ENCODE peak calls at places on chromosomes 3 and 15, in eight cellular contexts. N, R, A, X, L, G, J and E are unnamed samples.

GRCh38 chr15:68305420-68305871 is 27.9 kb downstream of the FEM1B start:
- DNase-seq in N (no peak), A (no peak), L (no peak), J (peak; percentile 26), G (no peak), X (no peak), R (no peak), E (no peak)

GRCh38 chr15:92938387-92938786 is 38.3 kb downstream of the CHD2 start:
- DNase-seq in R (no peak), L (no peak), J (no peak), G (no peak), A (no peak), X (no peak), N (no peak), E (no peak)

GRCh38 chr15:77499087-77499765 is 78.5 kb downstream of the HMG20A start:
- DNase-seq in J (no peak), R (no peak), X (no peak), G (no peak), N (peak; percentile 42), L (no peak), A (peak; percentile 26), E (no peak)

GRCh38 chr3:30306896-30307295 is 299.5 kb upstream of the TGFBR2 start:
- DNase-seq in R (no peak), L (no peak), J (no peak), N (no peak), X (no peak), A (no peak), G (no peak), E (no peak)

GRCh38 chr15:64070965-64071851 is 22.4 kb downstream of the CIAO2A start:
- DNase-seq in L (no peak), G (no peak), R (peak; percentile 94), X (peak; percentile 89), A (peak; percentile 88), J (peak; percentile 88), N (peak; percentile 78), E (peak; percentile 87)

GRCh38 chr15:79849789-79850188 is 47.0 kb downstream of the MTHFS start:
- DNase-seq in X (peak; percentile 56), A (peak; percentile 52), N (peak; percentile 38), L (peak; percentile 49), G (no peak), J (peak; percentile 43), R (peak; percentile 56), E (peak; percentile 46)

GRCh38 chr3:126208618-126209256 is 28.4 kb upstream of the ALDH1L1 start:
- DNase-seq in G (no peak), N (peak; percentile 95), R (peak; percentile 95), J (peak; percentile 95), L (no peak), X (peak; percentile 97), A (peak; percentile 89), E (peak; percentile 96)

GRCh38 chr3:12833226-12834161 is 7.9 kb downstream of the RPL32 start:
- DNase-seq in L (no peak), G (no peak), A (no peak), J (no peak), N (no peak), X (no peak), R (no peak), E (no peak)

GRCh38 chr3:188900421-188900941 is 271.3 kb upstream of the TPRG1 start:
- DNase-seq in N (peak; percentile 88), X (peak; percentile 94), A (peak; percentile 84), G (no peak), L (no peak), J (peak; percentile 79), R (peak; percentile 75), E (peak; percentile 64)

GRCh38 chr3:124281453-124282316 is 289.8 kb upstream of the ROPN1 start:
- DNase-seq in J (peak; percentile 61), G (no peak), N (peak; percentile 60), X (peak; percentile 65), L (peak; percentile 14), A (peak; percentile 55), R (peak; percentile 57), E (no peak)

GRCh38 chr3:118736107-118736506 is 298.5 kb downstream of the IGSF11 start:
- DNase-seq in L (no peak), N (no peak), X (no peak), J (no peak), R (no peak), A (no peak), G (no peak), E (no peak)

GRCh38 chr3:193857996-193858395 is 265.0 kb downstream of the OPA1 start:
- DNase-seq in G (no peak), J (peak; percentile 45), L (no peak), N (peak; percentile 98), A (peak; percentile 89), X (no peak), R (peak; percentile 99), E (no peak)

GRCh38 chr15:98438907-98439306 is 209.4 kb upstream of the IGF1R start:
- DNase-seq in N (no peak), J (no peak), G (no peak), L (no peak), A (no peak), R (no peak), X (no peak), E (no peak)

GRCh38 chr3:13052191-13052590 is 21.0 kb downstream of the IQSEC1 start:
- DNase-seq in A (no peak), R (no peak), G (no peak), N (no peak), X (no peak), J (no peak), L (no peak), E (no peak)

GRCh38 chr3:156010829-156011228 is 109.5 kb upstream of the KCNAB1 start:
- DNase-seq in L (peak; percentile 24), G (no peak), N (peak; percentile 7), X (peak; percentile 15), J (peak; percentile 15), A (no peak), R (no peak), E (no peak)

GRCh38 chr3:111236833-111237713 is 165.5 kb downstream of the NECTIN3 start:
- DNase-seq in J (peak; percentile 87), G (no peak), N (peak; percentile 82), A (peak; percentile 52), L (no peak), X (peak; percentile 39), R (peak; percentile 42), E (no peak)

GRCh38 chr3:120855665-120856437 is 52.2 kb upstream of the STXBP5L start:
- DNase-seq in X (peak; percentile 23), J (peak; percentile 39), A (peak; percentile 74), N (peak; percentile 17), L (no peak), G (no peak), R (peak; percentile 39), E (no peak)

GRCh38 chr3:522888-523287 is 326.3 kb downstream of the CHL1 start:
- DNase-seq in J (no peak), X (no peak), L (no peak), G (no peak), A (no peak), R (no peak), N (no peak), E (no peak)

GRCh38 chr3:127671523-127672428 is 976 bp upstream of the ABTB1 start:
- DNase-seq in G (no peak), X (peak; percentile 21), A (no peak), L (peak; percentile 38), J (no peak), R (no peak), N (no peak), E (no peak)

GRCh38 chr3:14467723-14468620 is 65.6 kb downstream of the SLC6A6 start:
- DNase-seq in G (peak; percentile 13), J (peak; percentile 47), N (peak; percentile 42), X (peak; percentile 47), R (no peak), A (peak; percentile 46), L (peak; percentile 47), E (no peak)

GRCh38 chr15:66644815-66645345 is 57.2 kb upstream of the SMAD6 start:
- DNase-seq in X (peak; percentile 46), G (no peak), R (peak; percentile 69), J (no peak), N (peak; percentile 47), L (no peak), A (peak; percentile 69), E (no peak)

GRCh38 chr3:172098698-172099494 is 59.5 kb downstream of the FNDC3B start:
- DNase-seq in N (no peak), L (no peak), J (no peak), X (no peak), R (no peak), G (no peak), A (no peak), E (peak; percentile 32)

GRCh38 chr15:77347197-77347596 is 72.7 kb downstream of the PEAK1 start:
- DNase-seq in A (no peak), G (no peak), J (no peak), R (peak; percentile 22), L (no peak), X (no peak), N (no peak), E (no peak)

GRCh38 chr3:170278632-170279031 is 56.4 kb downstream of the PRKCI start:
- DNase-seq in J (no peak), A (no peak), X (no peak), G (no peak), R (no peak), L (no peak), N (no peak), E (no peak)

GRCh38 chr3:195150194-195151118 is 120.5 kb downstream of the XXYLT1 start:
- DNase-seq in J (no peak), A (peak; percentile 81), L (no peak), N (peak; percentile 92), X (no peak), R (peak; percentile 78), G (no peak), E (peak; percentile 79)